ENCODE peak calls at places on chromosomes 6 and 20, in eight cellular contexts. P is GM10248, E is fibroblast of mammary gland, U is fibroblast of the aortic adventitia, A is Calu3, X is psoas muscle, O is breast epithelium, Q is HL-60. S is an unnamed sample.

GRCh38 chr6:43123691-43124314 is 47.3 kb upstream of the SRF start:
- DNase-seq in O (no peak), U (no peak), X (no peak), P (no peak), E (no peak), A (no peak), Q (no peak), S (no peak)

GRCh38 chr6:147382945-147383554 is 125.4 kb upstream of the SAMD5 start:
- DNase-seq in E (peak; percentile 51), X (no peak), O (no peak), A (no peak), Q (no peak), P (no peak), U (peak; percentile 61), S (no peak)

GRCh38 chr20:58630063-58630462 is 21.0 kb upstream of the STX16 start:
- DNase-seq in P (no peak), X (no peak), U (peak; percentile 68), E (peak; percentile 61), O (no peak), Q (no peak), A (no peak), S (no peak)

GRCh38 chr6:4294636-4295035 is 159.3 kb upstream of the ECI2 start:
- DNase-seq in Q (no peak), O (no peak), P (no peak), U (no peak), E (no peak), X (no peak), A (no peak), S (no peak)

GRCh38 chr6:145948328-145948727 is 15.8 kb downstream of the SHPRH start:
- DNase-seq in U (peak; percentile 65), Q (no peak), P (no peak), E (peak; percentile 47), A (no peak), X (no peak), O (no peak), S (no peak)

GRCh38 chr6:78910611-78911134 is 43.3 kb downstream of the IRAK1BP1 start:
- DNase-seq in P (peak; percentile 54), E (peak; percentile 16), A (peak; percentile 42), Q (peak; percentile 25), O (no peak), X (peak; percentile 18), U (peak; percentile 8), S (no peak)

GRCh38 chr20:32190608-32191415 is 16.7 kb downstream of the PLAGL2 start:
- DNase-seq in O (no peak), Q (no peak), P (peak; percentile 24), X (no peak), E (peak; percentile 19), U (no peak), A (no peak), S (no peak)

GRCh38 chr6:5398530-5398929 is 137.2 kb downstream of the FARS2 start:
- DNase-seq in A (no peak), X (no peak), E (peak; percentile 62), U (peak; percentile 65), Q (peak; percentile 28), O (no peak), P (peak; percentile 30), S (no peak)

GRCh38 chr20:38805502-38805957 is at the start of gene PPP1R16B:
- DNase-seq in O (peak; percentile 27), P (peak; percentile 87), A (peak; percentile 52), E (no peak), Q (no peak), U (no peak), X (peak; percentile 33), S (peak; percentile 80)

GRCh38 chr20:13783528-13783927 is 1.2 kb downstream of the ESF1 start:
- DNase-seq in E (no peak), O (no peak), X (no peak), U (no peak), P (no peak), Q (no peak), A (no peak), S (no peak)

GRCh38 chr6:90406142-90406794 is 109.6 kb upstream of the BACH2 start:
- DNase-seq in A (no peak), P (no peak), U (peak; percentile 20), X (no peak), E (peak; percentile 62), Q (no peak), O (no peak), S (no peak)

GRCh38 chr6:87366428-87366827 is 21.8 kb downstream of the C6orf163 start:
- DNase-seq in O (no peak), U (no peak), P (no peak), A (no peak), E (peak; percentile 54), Q (no peak), X (no peak), S (no peak)

GRCh38 chr20:63740070-63740500 is 509 bp downstream of the SLC2A4RG start:
- DNase-seq in X (no peak), E (peak; percentile 17), O (no peak), Q (peak; percentile 38), P (peak; percentile 65), U (peak; percentile 22), A (peak; percentile 67), S (peak; percentile 53)

GRCh38 chr6:112362827-112363565 is 15.9 kb downstream of the RFPL4B start:
- DNase-seq in X (no peak), U (no peak), A (no peak), E (no peak), Q (no peak), O (no peak), P (no peak), S (no peak)

GRCh38 chr6:96450760-96451116 is 70.9 kb upstream of the UFL1 start:
- DNase-seq in E (no peak), U (no peak), Q (no peak), A (no peak), X (no peak), O (no peak), P (no peak), S (no peak)

GRCh38 chr6:46201701-46202100 is 30.9 kb upstream of the ENPP5 start:
- DNase-seq in A (no peak), X (no peak), P (no peak), O (no peak), U (no peak), Q (no peak), E (peak; percentile 52), S (no peak)

GRCh38 chr20:34907616-34908469 is 31.4 kb downstream of the ACSS2 start:
- DNase-seq in E (peak; percentile 92), O (peak; percentile 65), X (peak; percentile 48), Q (peak; percentile 50), A (peak; percentile 66), U (peak; percentile 89), P (no peak), S (no peak)

GRCh38 chr6:109801794-109802193 is 110.7 kb downstream of the FIG4 start:
- DNase-seq in E (no peak), X (no peak), Q (no peak), A (no peak), O (no peak), U (no peak), P (no peak), S (no peak)

GRCh38 chr20:62666736-62667529 is 24.6 kb downstream of the SLCO4A1 start:
- DNase-seq in P (no peak), A (peak; percentile 95), Q (no peak), O (peak; percentile 77), U (no peak), X (peak; percentile 49), E (no peak), S (no peak)
- TF ChIP-seq CTCF in P (no peak), A (peak; percentile 23), Q (no peak), O (no peak), U (no peak), X (no peak), E (no peak), S (no peak)

GRCh38 chr20:62141397-62142251 is 1.6 kb downstream of the PSMA7 start:
- DNase-seq in E (peak; percentile 54), P (no peak), A (peak; percentile 46), Q (peak; percentile 68), O (no peak), X (no peak), U (peak; percentile 48), S (no peak)
- TF ChIP-seq CTCF in E (peak; percentile 40), P (peak; percentile 34), A (peak; percentile 44), Q (peak; percentile 24), O (no peak), X (no peak), U (peak; percentile 51), S (no peak)

GRCh38 chr6:149472241-149472640 is 12.6 kb downstream of the ZC3H12D start:
- DNase-seq in U (no peak), A (no peak), E (no peak), X (no peak), P (no peak), O (no peak), Q (no peak), S (no peak)

GRCh38 chr6:149474108-149474935 is 10.5 kb downstream of the ZC3H12D start:
- DNase-seq in Q (no peak), A (no peak), P (no peak), O (no peak), X (no peak), E (no peak), U (no peak), S (no peak)

GRCh38 chr6:149470948-149471347 is 13.9 kb downstream of the ZC3H12D start:
- DNase-seq in O (no peak), P (no peak), Q (no peak), A (no peak), X (no peak), E (no peak), U (no peak), S (peak; percentile 14)

GRCh38 chr6:149471801-149472200 is 13.0 kb downstream of the ZC3H12D start:
- DNase-seq in O (no peak), U (no peak), P (no peak), Q (no peak), A (no peak), X (no peak), E (no peak), S (no peak)

DNA sequence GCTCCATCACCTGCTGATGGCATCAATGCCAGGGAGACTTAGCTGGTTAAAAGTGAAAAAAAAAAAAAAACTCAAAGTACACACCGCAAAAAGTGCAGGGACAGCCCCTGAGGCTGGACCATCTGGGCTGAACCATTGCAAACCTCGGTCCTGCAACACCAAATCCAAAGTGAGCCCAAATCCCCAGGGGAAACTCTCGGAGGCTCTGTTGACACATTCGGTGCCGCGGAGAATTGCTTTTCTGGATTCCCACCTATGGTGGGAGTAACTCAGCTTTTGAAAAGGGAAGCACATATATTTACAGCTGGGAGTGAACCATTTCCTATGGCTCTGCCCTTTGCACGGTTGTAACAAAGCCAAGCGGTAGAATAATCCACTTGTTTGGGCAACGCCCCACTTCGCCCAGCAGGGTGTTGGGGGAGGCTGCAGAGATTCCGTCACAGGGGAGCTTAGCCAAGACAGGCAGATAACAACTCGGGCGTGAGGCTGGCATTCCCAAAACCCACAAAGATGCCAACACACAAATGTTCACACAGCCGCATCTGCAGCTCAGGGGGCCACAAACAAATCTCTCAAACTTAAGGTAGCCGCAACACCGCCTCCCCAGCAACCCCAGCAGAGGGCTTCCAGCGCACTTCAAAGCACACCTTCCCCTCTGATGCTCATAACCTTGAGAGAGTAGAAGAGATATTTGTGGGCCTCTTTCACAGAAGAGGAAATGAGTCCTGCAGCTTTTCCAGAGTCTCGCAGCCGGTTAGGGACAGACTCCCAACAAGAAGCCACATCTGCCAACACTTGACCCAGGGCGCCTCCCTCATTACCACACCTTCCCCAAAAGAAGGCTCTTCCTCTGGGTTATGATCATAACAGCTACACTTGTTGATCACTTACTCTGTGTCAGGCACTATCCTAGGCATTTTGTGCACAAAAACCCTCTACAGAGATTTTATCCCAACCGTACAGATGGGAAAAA is 11.4 kb downstream of the ZC3H12D start:
- DNase-seq in Q (peak; percentile 31), E (no peak), U (no peak), A (no peak), O (no peak), P (no peak), X (no peak), S (peak; percentile 44)
- TF ChIP-seq CTCF in Q (no peak), E (no peak), U (no peak), A (no peak), O (no peak), P (peak; percentile 20), X (no peak), S (no peak)

GRCh38 chr6:113414511-113414910 is 442.6 kb upstream of the MARCKS start:
- DNase-seq in Q (no peak), E (peak; percentile 83), P (no peak), A (peak; percentile 56), O (peak; percentile 21), U (peak; percentile 87), X (no peak), S (no peak)
- TF ChIP-seq CTCF in Q (no peak), E (peak; percentile 83), P (no peak), A (peak; percentile 49), O (no peak), U (peak; percentile 83), X (peak; percentile 40), S (no peak)

S was measured in activated B cell treated with CpG ODN at 0.5 μM for 24 hours.